ENCODE peak calls at places on chromosomes 16 and 17, in eight cellular contexts. One of them, this sample, is unnamed.

GRCh38 chr16:11781773-11782172 is 15.3 kb downstream of the ZC3H7A start:
- DNase-seq in AG09309: no peak
- DNase-seq in progenitor cell of endocrine pancreas: no peak
- DNase-seq in activated B cell treated with CpG ODN at 0.5 μM for 24 hours: no peak
- DNase-seq in colonic mucosa: no peak
- DNase-seq in cardiac muscle cell: no peak
- DNase-seq in ascending aorta: no peak
- DNase-seq in astrocyte of the spinal cord: no peak
- DNase-seq in this sample: peak

GRCh38 chr16:82638095-82638798 is 11.5 kb downstream of the CDH13 start:
- DNase-seq in AG09309: no peak
- DNase-seq in progenitor cell of endocrine pancreas: no peak
- DNase-seq in activated B cell treated with CpG ODN at 0.5 μM for 24 hours: no peak
- DNase-seq in colonic mucosa: no peak
- DNase-seq in cardiac muscle cell: peak
- DNase-seq in ascending aorta: no peak
- DNase-seq in astrocyte of the spinal cord: peak
- DNase-seq in this sample: no peak

GRCh38 chr16:50173318-50173717 is 20.2 kb downstream of the TENT4B start:
- DNase-seq in AG09309: no peak
- DNase-seq in progenitor cell of endocrine pancreas: no peak
- DNase-seq in activated B cell treated with CpG ODN at 0.5 μM for 24 hours: no peak
- DNase-seq in colonic mucosa: no peak
- DNase-seq in cardiac muscle cell: no peak
- DNase-seq in ascending aorta: no peak
- DNase-seq in astrocyte of the spinal cord: no peak
- DNase-seq in this sample: no peak

GRCh38 chr16:31331141-31331764 is 23.7 kb upstream of the ITGAX start:
- DNase-seq in AG09309: no peak
- DNase-seq in progenitor cell of endocrine pancreas: no peak
- DNase-seq in activated B cell treated with CpG ODN at 0.5 μM for 24 hours: no peak
- DNase-seq in colonic mucosa: no peak
- DNase-seq in cardiac muscle cell: no peak
- DNase-seq in ascending aorta: no peak
- DNase-seq in astrocyte of the spinal cord: no peak
- DNase-seq in this sample: no peak

GRCh38 chr17:27878776-27879562 is 14.2 kb downstream of the LYRM9 start:
- DNase-seq in AG09309: no peak
- DNase-seq in progenitor cell of endocrine pancreas: no peak
- DNase-seq in activated B cell treated with CpG ODN at 0.5 μM for 24 hours: no peak
- DNase-seq in colonic mucosa: no peak
- DNase-seq in cardiac muscle cell: peak
- DNase-seq in ascending aorta: no peak
- DNase-seq in astrocyte of the spinal cord: no peak
- DNase-seq in this sample: no peak

GRCh38 chr17:37567137-37567927 is 41.9 kb downstream of the SYNRG start:
- DNase-seq in AG09309: no peak
- DNase-seq in progenitor cell of endocrine pancreas: no peak
- DNase-seq in activated B cell treated with CpG ODN at 0.5 μM for 24 hours: no peak
- DNase-seq in colonic mucosa: no peak
- DNase-seq in cardiac muscle cell: no peak
- DNase-seq in ascending aorta: no peak
- DNase-seq in astrocyte of the spinal cord: peak
- DNase-seq in this sample: no peak

GRCh38 chr16:74951676-74952075 is 33.2 kb downstream of the WDR59 start:
- DNase-seq in AG09309: no peak
- DNase-seq in progenitor cell of endocrine pancreas: no peak
- DNase-seq in activated B cell treated with CpG ODN at 0.5 μM for 24 hours: no peak
- DNase-seq in colonic mucosa: no peak
- DNase-seq in cardiac muscle cell: no peak
- DNase-seq in ascending aorta: no peak
- DNase-seq in astrocyte of the spinal cord: no peak
- DNase-seq in this sample: no peak

GRCh38 chr17:78692460-78693010 is 89.5 kb downstream of the CYTH1 start:
- DNase-seq in AG09309: no peak
- DNase-seq in progenitor cell of endocrine pancreas: no peak
- DNase-seq in activated B cell treated with CpG ODN at 0.5 μM for 24 hours: no peak
- DNase-seq in colonic mucosa: no peak
- DNase-seq in cardiac muscle cell: no peak
- DNase-seq in ascending aorta: no peak
- DNase-seq in astrocyte of the spinal cord: no peak
- DNase-seq in this sample: no peak

GRCh38 chr17:63911657-63912100 is 621 bp upstream of the CSHL1 start:
- DNase-seq in AG09309: no peak
- DNase-seq in progenitor cell of endocrine pancreas: peak
- DNase-seq in activated B cell treated with CpG ODN at 0.5 μM for 24 hours: peak
- DNase-seq in colonic mucosa: peak
- DNase-seq in cardiac muscle cell: peak
- DNase-seq in ascending aorta: no peak
- DNase-seq in astrocyte of the spinal cord: no peak
- DNase-seq in this sample: peak

GRCh38 chr16:81549547-81550411 is 105.2 kb downstream of the CMIP start:
- DNase-seq in AG09309: no peak
- DNase-seq in progenitor cell of endocrine pancreas: no peak
- DNase-seq in activated B cell treated with CpG ODN at 0.5 μM for 24 hours: no peak
- DNase-seq in colonic mucosa: no peak
- DNase-seq in cardiac muscle cell: no peak
- DNase-seq in ascending aorta: no peak
- DNase-seq in astrocyte of the spinal cord: no peak
- DNase-seq in this sample: no peak

GRCh38 chr16:30068750-30069574 is 3.4 kb downstream of the ALDOA start:
- DNase-seq in AG09309: no peak
- DNase-seq in progenitor cell of endocrine pancreas: no peak
- DNase-seq in activated B cell treated with CpG ODN at 0.5 μM for 24 hours: peak
- DNase-seq in colonic mucosa: no peak
- DNase-seq in cardiac muscle cell: no peak
- DNase-seq in ascending aorta: no peak
- DNase-seq in astrocyte of the spinal cord: no peak
- DNase-seq in this sample: peak

GRCh38 chr17:79977711-79978544 is 57.7 kb downstream of the TBC1D16 start:
- DNase-seq in AG09309: no peak
- DNase-seq in progenitor cell of endocrine pancreas: no peak
- DNase-seq in activated B cell treated with CpG ODN at 0.5 μM for 24 hours: no peak
- DNase-seq in colonic mucosa: no peak
- DNase-seq in cardiac muscle cell: no peak
- DNase-seq in ascending aorta: no peak
- DNase-seq in astrocyte of the spinal cord: peak
- DNase-seq in this sample: no peak

GRCh38 chr16:14240216-14240843 is 169.2 kb downstream of the MRTFB start:
- DNase-seq in AG09309: no peak
- DNase-seq in progenitor cell of endocrine pancreas: no peak
- DNase-seq in activated B cell treated with CpG ODN at 0.5 μM for 24 hours: no peak
- DNase-seq in colonic mucosa: no peak
- DNase-seq in cardiac muscle cell: peak
- DNase-seq in ascending aorta: no peak
- DNase-seq in astrocyte of the spinal cord: peak
- DNase-seq in this sample: peak

GRCh38 chr17:18370761-18371160 is 6.8 kb upstream of the EVPLL start:
- DNase-seq in AG09309: no peak
- DNase-seq in progenitor cell of endocrine pancreas: no peak
- DNase-seq in activated B cell treated with CpG ODN at 0.5 μM for 24 hours: no peak
- DNase-seq in colonic mucosa: no peak
- DNase-seq in cardiac muscle cell: no peak
- DNase-seq in ascending aorta: no peak
- DNase-seq in astrocyte of the spinal cord: no peak
- DNase-seq in this sample: no peak

GRCh38 chr16:70481929-70482536 is 27.6 kb downstream of the FCSK start:
- DNase-seq in AG09309: peak
- DNase-seq in progenitor cell of endocrine pancreas: no peak
- DNase-seq in activated B cell treated with CpG ODN at 0.5 μM for 24 hours: no peak
- DNase-seq in colonic mucosa: no peak
- DNase-seq in cardiac muscle cell: no peak
- DNase-seq in ascending aorta: no peak
- DNase-seq in astrocyte of the spinal cord: peak
- DNase-seq in this sample: no peak

GRCh38 chr17:50961282-50962220 is 95.4 kb upstream of the TOB1 start:
- DNase-seq in AG09309: no peak
- DNase-seq in progenitor cell of endocrine pancreas: no peak
- DNase-seq in activated B cell treated with CpG ODN at 0.5 μM for 24 hours: no peak
- DNase-seq in colonic mucosa: no peak
- DNase-seq in cardiac muscle cell: no peak
- DNase-seq in ascending aorta: no peak
- DNase-seq in astrocyte of the spinal cord: no peak
- DNase-seq in this sample: no peak

GRCh38 chr17:45753645-45754225 is 30.4 kb upstream of the CRHR1 start:
- DNase-seq in AG09309: no peak
- DNase-seq in progenitor cell of endocrine pancreas: no peak
- DNase-seq in activated B cell treated with CpG ODN at 0.5 μM for 24 hours: no peak
- DNase-seq in colonic mucosa: no peak
- DNase-seq in cardiac muscle cell: no peak
- DNase-seq in ascending aorta: no peak
- DNase-seq in astrocyte of the spinal cord: no peak
- DNase-seq in this sample: no peak

GRCh38 chr17:14940946-14941280 is 324.2 kb downstream of the PMP22 start:
- DNase-seq in AG09309: no peak
- DNase-seq in progenitor cell of endocrine pancreas: no peak
- DNase-seq in activated B cell treated with CpG ODN at 0.5 μM for 24 hours: no peak
- DNase-seq in colonic mucosa: no peak
- DNase-seq in cardiac muscle cell: no peak
- DNase-seq in ascending aorta: no peak
- DNase-seq in astrocyte of the spinal cord: no peak
- DNase-seq in this sample: no peak

GRCh38 chr16:24609740-24610420 is 70.5 kb downstream of the RBBP6 start:
- DNase-seq in AG09309: peak
- DNase-seq in progenitor cell of endocrine pancreas: peak
- DNase-seq in activated B cell treated with CpG ODN at 0.5 μM for 24 hours: no peak
- DNase-seq in colonic mucosa: peak
- DNase-seq in cardiac muscle cell: peak
- DNase-seq in ascending aorta: no peak
- DNase-seq in astrocyte of the spinal cord: peak
- DNase-seq in this sample: peak

GRCh38 chr16:70018254-70018653 is 67.1 kb downstream of the CLEC18A start:
- DNase-seq in AG09309: no peak
- DNase-seq in progenitor cell of endocrine pancreas: no peak
- DNase-seq in activated B cell treated with CpG ODN at 0.5 μM for 24 hours: no peak
- DNase-seq in colonic mucosa: no peak
- DNase-seq in cardiac muscle cell: peak
- DNase-seq in ascending aorta: no peak
- DNase-seq in astrocyte of the spinal cord: no peak
- DNase-seq in this sample: no peak

GRCh38 chr16:74771656-74772315 is 2.8 kb downstream of the FA2H start:
- DNase-seq in AG09309: no peak
- DNase-seq in progenitor cell of endocrine pancreas: no peak
- DNase-seq in activated B cell treated with CpG ODN at 0.5 μM for 24 hours: no peak
- DNase-seq in colonic mucosa: no peak
- DNase-seq in cardiac muscle cell: no peak
- DNase-seq in ascending aorta: no peak
- DNase-seq in astrocyte of the spinal cord: no peak
- DNase-seq in this sample: no peak

GRCh38 chr17:48646183-48647102 is 20.3 kb upstream of the HOXB9 start:
- DNase-seq in AG09309: no peak
- DNase-seq in progenitor cell of endocrine pancreas: no peak
- DNase-seq in activated B cell treated with CpG ODN at 0.5 μM for 24 hours: peak
- DNase-seq in colonic mucosa: peak
- DNase-seq in cardiac muscle cell: no peak
- DNase-seq in ascending aorta: no peak
- DNase-seq in astrocyte of the spinal cord: peak
- DNase-seq in this sample: peak

DNA sequence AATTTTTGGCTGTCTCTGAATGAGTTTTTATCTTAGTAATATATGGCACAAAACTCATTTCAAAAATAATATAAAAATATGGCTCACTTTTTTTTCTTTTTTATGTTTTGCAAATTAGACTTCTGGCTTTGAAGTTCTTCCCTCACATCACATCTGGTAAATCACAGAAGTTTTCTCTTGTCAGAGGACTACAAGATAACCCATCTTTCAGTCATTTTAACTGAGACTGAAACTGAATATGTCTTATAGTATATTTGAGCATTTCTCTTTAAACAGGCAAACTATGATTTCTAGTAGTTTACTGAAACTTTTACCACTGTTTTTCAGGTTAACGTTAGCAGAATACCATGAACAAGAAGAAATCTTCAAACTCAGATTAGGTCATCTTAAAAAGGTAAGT is 51.1 kb upstream of the MRC2 start:
- DNase-seq in AG09309: no peak
- DNase-seq in progenitor cell of endocrine pancreas: no peak
- DNase-seq in activated B cell treated with CpG ODN at 0.5 μM for 24 hours: no peak
- DNase-seq in colonic mucosa: no peak
- DNase-seq in cardiac muscle cell: no peak
- DNase-seq in ascending aorta: no peak
- DNase-seq in astrocyte of the spinal cord: no peak
- DNase-seq in this sample: no peak
- TF ChIP-seq CTCF in AG09309: no peak
- TF ChIP-seq CTCF in progenitor cell of endocrine pancreas: no peak
- TF ChIP-seq CTCF in activated B cell treated with CpG ODN at 0.5 μM for 24 hours: no peak
- TF ChIP-seq CTCF in colonic mucosa: no peak
- TF ChIP-seq CTCF in cardiac muscle cell: no peak
- TF ChIP-seq CTCF in ascending aorta: no peak
- TF ChIP-seq CTCF in astrocyte of the spinal cord: no peak
- TF ChIP-seq CTCF in this sample: no peak

GRCh38 chr16:68707341-68708152 is 29.5 kb upstream of the CDH1 start:
- DNase-seq in AG09309: no peak
- DNase-seq in progenitor cell of endocrine pancreas: no peak
- DNase-seq in activated B cell treated with CpG ODN at 0.5 μM for 24 hours: no peak
- DNase-seq in colonic mucosa: peak
- DNase-seq in cardiac muscle cell: peak
- DNase-seq in ascending aorta: no peak
- DNase-seq in astrocyte of the spinal cord: peak
- DNase-seq in this sample: peak
- TF ChIP-seq CTCF in AG09309: no peak
- TF ChIP-seq CTCF in progenitor cell of endocrine pancreas: peak
- TF ChIP-seq CTCF in activated B cell treated with CpG ODN at 0.5 μM for 24 hours: no peak
- TF ChIP-seq CTCF in colonic mucosa: no peak
- TF ChIP-seq CTCF in cardiac muscle cell: peak
- TF ChIP-seq CTCF in ascending aorta: no peak
- TF ChIP-seq CTCF in astrocyte of the spinal cord: peak
- TF ChIP-seq CTCF in this sample: no peak

DNA sequence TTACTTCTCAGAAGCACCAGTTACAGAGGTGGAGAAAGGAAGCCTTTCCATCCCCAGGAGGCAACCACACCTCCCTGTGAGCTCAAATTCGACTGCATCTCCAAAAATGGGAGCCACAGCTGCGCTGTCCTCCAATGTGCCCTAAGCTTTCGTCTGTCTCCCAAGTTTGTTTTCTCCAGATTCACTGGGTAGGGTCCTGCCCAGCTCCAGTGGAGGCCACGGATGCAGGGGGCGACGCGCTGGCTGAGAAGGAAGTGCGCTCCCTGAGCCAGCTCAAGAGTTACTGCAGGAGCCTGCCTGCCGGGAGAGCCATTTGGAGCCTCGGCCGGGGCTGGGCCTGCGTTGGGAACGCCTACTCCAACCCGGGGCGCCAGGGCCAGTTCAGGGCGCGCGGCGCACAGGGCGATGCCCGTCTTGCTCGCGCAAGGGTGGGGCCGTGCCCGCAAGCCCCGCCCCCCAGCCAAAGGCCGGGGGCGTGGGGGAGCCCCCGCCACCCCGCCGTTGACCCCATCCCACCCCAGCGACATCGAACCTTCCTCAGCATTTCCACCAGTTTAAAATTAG is 19.5 kb downstream of the SIAH1 start:
- DNase-seq in AG09309: peak
- DNase-seq in progenitor cell of endocrine pancreas: peak
- DNase-seq in activated B cell treated with CpG ODN at 0.5 μM for 24 hours: peak
- DNase-seq in colonic mucosa: peak
- DNase-seq in cardiac muscle cell: peak
- DNase-seq in ascending aorta: peak
- DNase-seq in astrocyte of the spinal cord: peak
- DNase-seq in this sample: peak
- TF ChIP-seq CTCF in AG09309: no peak
- TF ChIP-seq CTCF in progenitor cell of endocrine pancreas: peak
- TF ChIP-seq CTCF in activated B cell treated with CpG ODN at 0.5 μM for 24 hours: no peak
- TF ChIP-seq CTCF in colonic mucosa: no peak
- TF ChIP-seq CTCF in cardiac muscle cell: peak
- TF ChIP-seq CTCF in ascending aorta: peak
- TF ChIP-seq CTCF in astrocyte of the spinal cord: peak
- TF ChIP-seq CTCF in this sample: no peak

GRCh38 chr16:72008424-72009216 is at the start of gene DHODH:
- DNase-seq in AG09309: peak
- DNase-seq in progenitor cell of endocrine pancreas: peak
- DNase-seq in activated B cell treated with CpG ODN at 0.5 μM for 24 hours: peak
- DNase-seq in colonic mucosa: peak
- DNase-seq in cardiac muscle cell: peak
- DNase-seq in ascending aorta: peak
- DNase-seq in astrocyte of the spinal cord: peak
- DNase-seq in this sample: peak
- TF ChIP-seq CTCF in AG09309: no peak
- TF ChIP-seq CTCF in progenitor cell of endocrine pancreas: no peak
- TF ChIP-seq CTCF in activated B cell treated with CpG ODN at 0.5 μM for 24 hours: no peak
- TF ChIP-seq CTCF in colonic mucosa: no peak
- TF ChIP-seq CTCF in cardiac muscle cell: peak
- TF ChIP-seq CTCF in ascending aorta: peak
- TF ChIP-seq CTCF in astrocyte of the spinal cord: no peak
- TF ChIP-seq CTCF in this sample: no peak